ENCODE peak calls at places on chromosomes 1 and 21, in six cellular contexts. F is cardiac fibroblast, J is fibroblast of lung, M is stomach, G is NCI-H345, U is MV-4-11. V is an unnamed sample.

GRCh38 chr21:36695283-36695634 is 3.7 kb upstream of the SIM2 start:
- DNase-seq in M (no peak), J (no peak), F (no peak), U (no peak), G (no peak), V (no peak)

GRCh38 chr1:217344712-217345111 is 286.2 kb downstream of the GPATCH2 start:
- DNase-seq in F (no peak), J (no peak), M (no peak), U (no peak), G (no peak), V (no peak)

GRCh38 chr21:29115899-29116298 is 14.5 kb upstream of the MAP3K7CL start:
- DNase-seq in U (no peak), G (no peak), J (no peak), M (no peak), F (no peak), V (no peak)

GRCh38 chr1:203367051-203367450 is 16.1 kb upstream of the FMOD start:
- DNase-seq in F (no peak), M (peak), G (peak), U (no peak), J (no peak), V (no peak)

GRCh38 chr1:212915245-212916091 is 34.9 kb upstream of the VASH2 start:
- DNase-seq in J (peak), U (no peak), F (peak), G (peak), M (no peak), V (peak)

GRCh38 chr21:21605502-21605901 is 607.3 kb downstream of the NCAM2 start:
- DNase-seq in M (no peak), U (no peak), G (no peak), F (no peak), J (peak), V (peak)

GRCh38 chr1:233603366-233603927 is 10.5 kb upstream of the KCNK1 start:
- DNase-seq in G (no peak), J (no peak), M (no peak), U (no peak), F (no peak), V (no peak)

GRCh38 chr1:207825719-207826556 is 74.1 kb downstream of the CD46 start:
- DNase-seq in U (peak), M (peak), F (peak), G (no peak), J (peak), V (peak)

GRCh38 chr1:69513621-69514020 is 54.1 kb upstream of the LRRC7 start:
- DNase-seq in F (peak), M (no peak), G (no peak), J (peak), U (no peak), V (no peak)

GRCh38 chr1:53334781-53335180 is 6.9 kb upstream of the LRP8 start:
- DNase-seq in M (peak), G (no peak), J (no peak), F (no peak), U (no peak), V (no peak)

GRCh38 chr1:205344010-205344808 is 12.5 kb downstream of the KLHDC8A start:
- DNase-seq in M (peak), U (no peak), J (no peak), G (peak), F (no peak), V (no peak)

GRCh38 chr1:21620461-21620860 is 48.7 kb downstream of the RAP1GAP start:
- DNase-seq in U (no peak), F (no peak), G (peak), M (peak), J (no peak), V (no peak)

GRCh38 chr1:60972841-60973364 is 109.5 kb upstream of the NFIA start:
- DNase-seq in M (no peak), F (peak), U (no peak), J (peak), G (no peak), V (peak)

GRCh38 chr1:113388621-113389355 is 1.5 kb upstream of the MAGI3 start:
- DNase-seq in G (peak), F (no peak), U (no peak), J (no peak), M (peak), V (peak)

GRCh38 chr1:179938752-179939151 is 15.9 kb upstream of the CEP350 start:
- DNase-seq in G (no peak), U (peak), F (peak), M (no peak), J (peak), V (peak)

GRCh38 chr1:45859221-45859620 is 55.8 kb downstream of the MAST2 start:
- DNase-seq in M (no peak), U (no peak), J (no peak), F (no peak), G (no peak), V (no peak)

GRCh38 chr1:156475568-156476500 is 24.7 kb downstream of the MEF2D start:
- DNase-seq in J (peak), U (no peak), M (peak), G (no peak), F (peak), V (peak)

GRCh38 chr1:224623743-224624333 is 7.7 kb downstream of the CNIH3 start:
- DNase-seq in F (peak), G (no peak), U (peak), J (peak), M (peak), V (peak)

GRCh38 chr1:81678779-81679178 is 122.0 kb upstream of the ADGRL2 start:
- DNase-seq in M (no peak), F (no peak), G (no peak), J (no peak), U (no peak), V (no peak)

GRCh38 chr1:11568687-11569086 is 85.5 kb downstream of the FBXO2 start:
- DNase-seq in G (no peak), M (no peak), U (peak), F (peak), J (no peak), V (peak)

GRCh38 chr1:85109475-85109874 is 61.2 kb upstream of the MCOLN3 start:
- DNase-seq in F (peak), U (peak), J (peak), M (peak), G (peak), V (peak)

GRCh38 chr1:232066521-232066920 is 439.9 kb downstream of the DISC1 start:
- DNase-seq in G (no peak), F (no peak), M (no peak), J (no peak), U (no peak), V (peak)

GRCh38 chr1:37246631-37247030 is 212.3 kb upstream of the GRIK3 start:
- DNase-seq in U (no peak), J (no peak), G (no peak), M (no peak), F (no peak), V (no peak)

GRCh38 chr1:100943533-100943932 is 47.6 kb downstream of the SLC30A7 start:
- DNase-seq in U (no peak), F (peak), G (no peak), M (no peak), J (no peak), V (no peak)

GRCh38 chr1:155392898-155393411 is 72.3 kb downstream of the RUSC1 start:
- DNase-seq in J (peak), F (peak), U (no peak), M (peak), G (no peak), V (no peak)

GRCh38 chr1:203082571-203083462 is 3.0 kb downstream of the MYOG start:
- DNase-seq in G (no peak), J (no peak), U (no peak), F (no peak), M (peak), V (peak)

GRCh38 chr1:114033961-114034360 is 54.7 kb downstream of the OLFML3 start:
- DNase-seq in J (no peak), G (no peak), M (no peak), U (no peak), F (no peak), V (no peak)

GRCh38 chr21:25396135-25396711 is 211.1 kb downstream of the MRPL39 start:
- DNase-seq in G (no peak), F (no peak), M (no peak), J (no peak), U (peak), V (no peak)

GRCh38 chr1:101618900-101619299 is 377.8 kb downstream of the OLFM3 start:
- DNase-seq in J (no peak), G (no peak), U (no peak), M (no peak), F (no peak), V (no peak)

GRCh38 chr1:213829806-213830205 is 158.0 kb upstream of the PROX1 start:
- DNase-seq in U (no peak), F (no peak), M (no peak), J (no peak), G (no peak), V (no peak)

GRCh38 chr1:64337476-64337875 is 132.5 kb upstream of the CACHD1 start:
- DNase-seq in F (no peak), J (no peak), M (no peak), G (no peak), U (no peak), V (no peak)